ENCODE peak calls at places on chromosomes 2 and 18, in eight cellular contexts. One of them, this sample, is unnamed.

GRCh38 chr18:65523461-65523860 is 227.4 kb upstream of the CDH7 start:
- DNase-seq in ascending aorta: no peak
- DNase-seq in AG09309: no peak
- DNase-seq in heart left ventricle: no peak
- DNase-seq in MM.1S: no peak
- DNase-seq in PC-3: no peak
- DNase-seq in transverse colon: no peak
- DNase-seq in fibroblast of the aortic adventitia: no peak
- DNase-seq in this sample: no peak

GRCh38 chr18:68972176-68972575 is 174.3 kb downstream of the CCDC102B start:
- DNase-seq in ascending aorta: no peak
- DNase-seq in AG09309: no peak
- DNase-seq in heart left ventricle: no peak
- DNase-seq in MM.1S: no peak
- DNase-seq in PC-3: no peak
- DNase-seq in transverse colon: no peak
- DNase-seq in fibroblast of the aortic adventitia: no peak
- DNase-seq in this sample: no peak

GRCh38 chr2:72131916-72132841 is 15.5 kb downstream of the CYP26B1 start:
- DNase-seq in ascending aorta: peak
- DNase-seq in AG09309: no peak
- DNase-seq in heart left ventricle: peak
- DNase-seq in MM.1S: no peak
- DNase-seq in PC-3: no peak
- DNase-seq in transverse colon: no peak
- DNase-seq in fibroblast of the aortic adventitia: no peak
- DNase-seq in this sample: no peak

GRCh38 chr2:241680827-241681599 is 5.6 kb downstream of the DTYMK start:
- DNase-seq in ascending aorta: no peak
- DNase-seq in AG09309: peak
- DNase-seq in heart left ventricle: no peak
- DNase-seq in MM.1S: no peak
- DNase-seq in PC-3: peak
- DNase-seq in transverse colon: no peak
- DNase-seq in fibroblast of the aortic adventitia: peak
- DNase-seq in this sample: no peak

GRCh38 chr18:28109781-28110460 is 67.0 kb downstream of the CDH2 start:
- DNase-seq in ascending aorta: no peak
- DNase-seq in AG09309: no peak
- DNase-seq in heart left ventricle: no peak
- DNase-seq in MM.1S: no peak
- DNase-seq in PC-3: no peak
- DNase-seq in transverse colon: no peak
- DNase-seq in fibroblast of the aortic adventitia: peak
- DNase-seq in this sample: no peak

GRCh38 chr18:45998244-45998643 is 31.1 kb upstream of the EPG5 start:
- DNase-seq in ascending aorta: no peak
- DNase-seq in AG09309: no peak
- DNase-seq in heart left ventricle: no peak
- DNase-seq in MM.1S: no peak
- DNase-seq in PC-3: no peak
- DNase-seq in transverse colon: no peak
- DNase-seq in fibroblast of the aortic adventitia: no peak
- DNase-seq in this sample: no peak

GRCh38 chr2:226310081-226310625 is 489.5 kb downstream of the IRS1 start:
- DNase-seq in ascending aorta: no peak
- DNase-seq in AG09309: no peak
- DNase-seq in heart left ventricle: no peak
- DNase-seq in MM.1S: no peak
- DNase-seq in PC-3: no peak
- DNase-seq in transverse colon: no peak
- DNase-seq in fibroblast of the aortic adventitia: no peak
- DNase-seq in this sample: no peak

GRCh38 chr18:37564796-37565137 is 831 bp downstream of the CELF4 start:
- DNase-seq in ascending aorta: no peak
- DNase-seq in AG09309: no peak
- DNase-seq in heart left ventricle: peak
- DNase-seq in MM.1S: no peak
- DNase-seq in PC-3: peak
- DNase-seq in transverse colon: peak
- DNase-seq in fibroblast of the aortic adventitia: peak
- DNase-seq in this sample: no peak

GRCh38 chr18:30106356-30106755 is 936.2 kb downstream of the DSC3 start:
- DNase-seq in ascending aorta: no peak
- DNase-seq in AG09309: no peak
- DNase-seq in heart left ventricle: no peak
- DNase-seq in MM.1S: no peak
- DNase-seq in PC-3: peak
- DNase-seq in transverse colon: no peak
- DNase-seq in fibroblast of the aortic adventitia: no peak
- DNase-seq in this sample: no peak

GRCh38 chr18:30081122-30081521 is 961.4 kb downstream of the DSC3 start:
- DNase-seq in ascending aorta: no peak
- DNase-seq in AG09309: no peak
- DNase-seq in heart left ventricle: no peak
- DNase-seq in MM.1S: no peak
- DNase-seq in PC-3: no peak
- DNase-seq in transverse colon: no peak
- DNase-seq in fibroblast of the aortic adventitia: no peak
- DNase-seq in this sample: no peak

GRCh38 chr2:196566969-196567666 is 72.4 kb upstream of the CCDC150 start:
- DNase-seq in ascending aorta: no peak
- DNase-seq in AG09309: no peak
- DNase-seq in heart left ventricle: no peak
- DNase-seq in MM.1S: no peak
- DNase-seq in PC-3: no peak
- DNase-seq in transverse colon: no peak
- DNase-seq in fibroblast of the aortic adventitia: peak
- DNase-seq in this sample: no peak

GRCh38 chr2:68185541-68186164 is 28.0 kb downstream of the PNO1 start:
- DNase-seq in ascending aorta: no peak
- DNase-seq in AG09309: no peak
- DNase-seq in heart left ventricle: peak
- DNase-seq in MM.1S: peak
- DNase-seq in PC-3: peak
- DNase-seq in transverse colon: peak
- DNase-seq in fibroblast of the aortic adventitia: peak
- DNase-seq in this sample: peak

GRCh38 chr2:200335657-200336056 is 29.2 kb downstream of the SPATS2L start:
- DNase-seq in ascending aorta: no peak
- DNase-seq in AG09309: no peak
- DNase-seq in heart left ventricle: no peak
- DNase-seq in MM.1S: no peak
- DNase-seq in PC-3: peak
- DNase-seq in transverse colon: no peak
- DNase-seq in fibroblast of the aortic adventitia: no peak
- DNase-seq in this sample: no peak

GRCh38 chr18:12027046-12027445 is 45.7 kb downstream of the IMPA2 start:
- DNase-seq in ascending aorta: no peak
- DNase-seq in AG09309: no peak
- DNase-seq in heart left ventricle: no peak
- DNase-seq in MM.1S: no peak
- DNase-seq in PC-3: no peak
- DNase-seq in transverse colon: no peak
- DNase-seq in fibroblast of the aortic adventitia: no peak
- DNase-seq in this sample: no peak

GRCh38 chr18:13401404-13401803 is 182.8 kb downstream of the LDLRAD4 start:
- DNase-seq in ascending aorta: peak
- DNase-seq in AG09309: no peak
- DNase-seq in heart left ventricle: no peak
- DNase-seq in MM.1S: no peak
- DNase-seq in PC-3: no peak
- DNase-seq in transverse colon: no peak
- DNase-seq in fibroblast of the aortic adventitia: no peak
- DNase-seq in this sample: no peak

GRCh38 chr2:210363261-210363660 is 48.3 kb upstream of the MYL1 start:
- DNase-seq in ascending aorta: no peak
- DNase-seq in AG09309: no peak
- DNase-seq in heart left ventricle: no peak
- DNase-seq in MM.1S: no peak
- DNase-seq in PC-3: peak
- DNase-seq in transverse colon: no peak
- DNase-seq in fibroblast of the aortic adventitia: no peak
- DNase-seq in this sample: no peak

GRCh38 chr2:101038455-101039255 is 36.6 kb downstream of the RPL31 start:
- DNase-seq in ascending aorta: no peak
- DNase-seq in AG09309: no peak
- DNase-seq in heart left ventricle: no peak
- DNase-seq in MM.1S: no peak
- DNase-seq in PC-3: peak
- DNase-seq in transverse colon: peak
- DNase-seq in fibroblast of the aortic adventitia: peak
- DNase-seq in this sample: no peak

GRCh38 chr2:46236006-46236875 is 61.0 kb upstream of the EPAS1 start:
- DNase-seq in ascending aorta: no peak
- DNase-seq in AG09309: no peak
- DNase-seq in heart left ventricle: no peak
- DNase-seq in MM.1S: peak
- DNase-seq in PC-3: no peak
- DNase-seq in transverse colon: no peak
- DNase-seq in fibroblast of the aortic adventitia: peak
- DNase-seq in this sample: no peak

GRCh38 chr2:46236876-46237859 is 60.0 kb upstream of the EPAS1 start:
- DNase-seq in ascending aorta: no peak
- DNase-seq in AG09309: no peak
- DNase-seq in heart left ventricle: no peak
- DNase-seq in MM.1S: peak
- DNase-seq in PC-3: no peak
- DNase-seq in transverse colon: no peak
- DNase-seq in fibroblast of the aortic adventitia: no peak
- DNase-seq in this sample: no peak

GRCh38 chr2:46239847-46240181 is 57.4 kb upstream of the EPAS1 start:
- DNase-seq in ascending aorta: no peak
- DNase-seq in AG09309: no peak
- DNase-seq in heart left ventricle: no peak
- DNase-seq in MM.1S: peak
- DNase-seq in PC-3: no peak
- DNase-seq in transverse colon: no peak
- DNase-seq in fibroblast of the aortic adventitia: no peak
- DNase-seq in this sample: peak

GRCh38 chr2:46241344-46241743 is 55.9 kb upstream of the EPAS1 start:
- DNase-seq in ascending aorta: no peak
- DNase-seq in AG09309: no peak
- DNase-seq in heart left ventricle: no peak
- DNase-seq in MM.1S: no peak
- DNase-seq in PC-3: peak
- DNase-seq in transverse colon: no peak
- DNase-seq in fibroblast of the aortic adventitia: no peak
- DNase-seq in this sample: no peak

GRCh38 chr2:46239175-46239846 is 57.9 kb upstream of the EPAS1 start:
- DNase-seq in ascending aorta: no peak
- DNase-seq in AG09309: no peak
- DNase-seq in heart left ventricle: no peak
- DNase-seq in MM.1S: no peak
- DNase-seq in PC-3: no peak
- DNase-seq in transverse colon: no peak
- DNase-seq in fibroblast of the aortic adventitia: no peak
- DNase-seq in this sample: no peak
- H3K4me3 ChIP-seq in ascending aorta: no peak
- H3K4me3 ChIP-seq in AG09309: no peak
- H3K4me3 ChIP-seq in heart left ventricle: no peak
- H3K4me3 ChIP-seq in MM.1S: no peak
- H3K4me3 ChIP-seq in PC-3: no peak
- H3K4me3 ChIP-seq in transverse colon: no peak
- H3K4me3 ChIP-seq in fibroblast of the aortic adventitia: no peak
- H3K4me3 ChIP-seq in this sample: no peak

GRCh38 chr2:44564752-44565151 is 203.0 kb downstream of the CAMKMT start:
- DNase-seq in ascending aorta: no peak
- DNase-seq in AG09309: no peak
- DNase-seq in heart left ventricle: no peak
- DNase-seq in MM.1S: no peak
- DNase-seq in PC-3: no peak
- DNase-seq in transverse colon: no peak
- DNase-seq in fibroblast of the aortic adventitia: no peak
- DNase-seq in this sample: no peak

GRCh38 chr2:44559108-44559507 is 197.4 kb downstream of the CAMKMT start:
- DNase-seq in ascending aorta: no peak
- DNase-seq in AG09309: no peak
- DNase-seq in heart left ventricle: no peak
- DNase-seq in MM.1S: no peak
- DNase-seq in PC-3: no peak
- DNase-seq in transverse colon: no peak
- DNase-seq in fibroblast of the aortic adventitia: no peak
- DNase-seq in this sample: no peak

GRCh38 chr2:44562737-44563136 is 201.0 kb downstream of the CAMKMT start:
- DNase-seq in ascending aorta: no peak
- DNase-seq in AG09309: no peak
- DNase-seq in heart left ventricle: no peak
- DNase-seq in MM.1S: no peak
- DNase-seq in PC-3: no peak
- DNase-seq in transverse colon: no peak
- DNase-seq in fibroblast of the aortic adventitia: no peak
- DNase-seq in this sample: no peak

GRCh38 chr2:44560961-44561360 is 199.2 kb downstream of the CAMKMT start:
- DNase-seq in ascending aorta: no peak
- DNase-seq in AG09309: no peak
- DNase-seq in heart left ventricle: no peak
- DNase-seq in MM.1S: no peak
- DNase-seq in PC-3: peak
- DNase-seq in transverse colon: no peak
- DNase-seq in fibroblast of the aortic adventitia: peak
- DNase-seq in this sample: no peak

GRCh38 chr2:44560352-44560751 is 198.6 kb downstream of the CAMKMT start:
- DNase-seq in ascending aorta: no peak
- DNase-seq in AG09309: no peak
- DNase-seq in heart left ventricle: no peak
- DNase-seq in MM.1S: peak
- DNase-seq in PC-3: peak
- DNase-seq in transverse colon: no peak
- DNase-seq in fibroblast of the aortic adventitia: peak
- DNase-seq in this sample: no peak
- TF ChIP-seq CTCF in ascending aorta: no peak
- TF ChIP-seq CTCF in AG09309: no peak
- TF ChIP-seq CTCF in heart left ventricle: no peak
- TF ChIP-seq CTCF in MM.1S: peak
- TF ChIP-seq CTCF in PC-3: peak
- TF ChIP-seq CTCF in transverse colon: no peak
- TF ChIP-seq CTCF in fibroblast of the aortic adventitia: peak
- TF ChIP-seq CTCF in this sample: peak

GRCh38 chr2:233414273-233414654 is 60.0 kb downstream of the DGKD start:
- DNase-seq in ascending aorta: peak
- DNase-seq in AG09309: no peak
- DNase-seq in heart left ventricle: no peak
- DNase-seq in MM.1S: no peak
- DNase-seq in PC-3: peak
- DNase-seq in transverse colon: no peak
- DNase-seq in fibroblast of the aortic adventitia: peak
- DNase-seq in this sample: no peak
- H3K4me3 ChIP-seq in ascending aorta: no peak
- H3K4me3 ChIP-seq in AG09309: no peak
- H3K4me3 ChIP-seq in heart left ventricle: no peak
- H3K4me3 ChIP-seq in MM.1S: no peak
- H3K4me3 ChIP-seq in PC-3: peak
- H3K4me3 ChIP-seq in transverse colon: no peak
- H3K4me3 ChIP-seq in fibroblast of the aortic adventitia: no peak
- H3K4me3 ChIP-seq in this sample: no peak

DNA sequence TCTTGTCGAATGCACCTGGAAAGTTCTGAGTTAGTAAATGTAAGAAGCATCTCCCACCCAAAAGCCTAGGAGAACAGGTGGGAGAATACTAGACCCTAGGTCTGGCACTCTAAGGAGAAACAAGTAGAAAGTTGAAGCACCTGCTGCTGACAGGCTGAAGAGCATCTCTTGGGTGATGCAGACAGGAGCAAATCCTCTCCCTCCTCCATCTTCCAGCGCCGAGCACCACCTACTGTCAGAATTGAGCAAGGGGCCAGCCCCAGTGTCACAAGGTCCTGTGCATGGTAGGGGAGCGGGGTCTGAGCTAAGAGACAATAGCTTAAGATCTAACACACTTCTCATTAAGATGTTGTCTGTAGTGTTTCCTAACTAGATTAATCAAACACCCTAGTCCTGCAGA is 52.9 kb downstream of the HK2 start:
- DNase-seq in ascending aorta: no peak
- DNase-seq in AG09309: no peak
- DNase-seq in heart left ventricle: no peak
- DNase-seq in MM.1S: no peak
- DNase-seq in PC-3: no peak
- DNase-seq in transverse colon: no peak
- DNase-seq in fibroblast of the aortic adventitia: no peak
- DNase-seq in this sample: no peak
- TF ChIP-seq CTCF in ascending aorta: no peak
- TF ChIP-seq CTCF in AG09309: no peak
- TF ChIP-seq CTCF in heart left ventricle: no peak
- TF ChIP-seq CTCF in MM.1S: no peak
- TF ChIP-seq CTCF in PC-3: peak
- TF ChIP-seq CTCF in transverse colon: no peak
- TF ChIP-seq CTCF in fibroblast of the aortic adventitia: no peak
- TF ChIP-seq CTCF in this sample: peak

This sample was measured in GM12864.